ENCODE peak calls at places on chromosomes 5 and 9, in six cellular contexts. P is heart left ventricle; N is AG09309; R is stomach; C is ovary; L is CD4-positive, alpha-beta T cell. A is an unnamed sample.

GRCh38 chr5:40124367-40124766 is 555.3 kb upstream of the PTGER4 start:
- DNase-seq in P (no peak), N (no peak), R (no peak), C (no peak), L (no peak), A (no peak)

GRCh38 chr5:170426149-170426767 is 37.1 kb upstream of the KCNMB1 start:
- DNase-seq in P (peak), N (no peak), R (no peak), C (no peak), L (no peak), A (no peak)

GRCh38 chr5:151509231-151509630 is 61.8 kb downstream of the SLC36A1 start:
- DNase-seq in P (no peak), N (no peak), R (no peak), C (no peak), L (no peak), A (no peak)

GRCh38 chr9:119961774-119962408 is 592.7 kb upstream of the BRINP1 start:
- DNase-seq in P (no peak), N (no peak), R (peak), C (no peak), L (no peak), A (no peak)

GRCh38 chr5:118577621-118578020 is 410.7 kb downstream of the DTWD2 start:
- DNase-seq in P (no peak), N (no peak), R (no peak), C (no peak), L (no peak), A (no peak)

GRCh38 chr5:52580921-52581320 is 206.8 kb upstream of the ITGA1 start:
- DNase-seq in P (no peak), N (no peak), R (peak), C (no peak), L (no peak), A (no peak)

GRCh38 chr5:75823811-75824210 is 106.6 kb upstream of the POC5 start:
- DNase-seq in P (no peak), N (no peak), R (no peak), C (no peak), L (no peak), A (no peak)

GRCh38 chr5:27158775-27159174 is 120.4 kb upstream of the CDH9 start:
- DNase-seq in P (no peak), N (no peak), R (no peak), C (no peak), L (no peak), A (no peak)

GRCh38 chr9:12775963-12776774 is 1.3 kb downstream of the LURAP1L start:
- DNase-seq in P (peak), N (peak), R (peak), C (peak), L (no peak), A (peak)

GRCh38 chr5:57320552-57320951 is 146.7 kb downstream of the GPBP1 start:
- DNase-seq in P (no peak), N (no peak), R (no peak), C (no peak), L (no peak), A (no peak)

GRCh38 chr9:97900738-97901565 is 21.3 kb downstream of the TRMO start:
- DNase-seq in P (no peak), N (no peak), R (no peak), C (no peak), L (no peak), A (no peak)

GRCh38 chr5:180873628-180874520 is 12.8 kb upstream of the ZFP62 start:
- DNase-seq in P (peak), N (no peak), R (no peak), C (no peak), L (no peak), A (no peak)

GRCh38 chr9:96621619-96622018 is 2.0 kb upstream of the CDC14B start:
- DNase-seq in P (no peak), N (no peak), R (no peak), C (no peak), L (no peak), A (no peak)

GRCh38 chr5:40121236-40121635 is 558.5 kb upstream of the PTGER4 start:
- DNase-seq in P (no peak), N (no peak), R (no peak), C (no peak), L (no peak), A (no peak)

GRCh38 chr5:14281746-14282181 is 138.6 kb downstream of the TRIO start:
- DNase-seq in P (no peak), N (no peak), R (no peak), C (no peak), L (no peak), A (no peak)

GRCh38 chr9:79447308-79447605 is 124.5 kb upstream of the TLE4 start:
- DNase-seq in P (no peak), N (no peak), R (no peak), C (no peak), L (no peak), A (no peak)

GRCh38 chr9:114433720-114434255 is 46.0 kb upstream of the AKNA start:
- DNase-seq in P (no peak), N (no peak), R (no peak), C (peak), L (no peak), A (no peak)

GRCh38 chr9:93068956-93069355 is 10.5 kb downstream of the SUSD3 start:
- DNase-seq in P (no peak), N (no peak), R (no peak), C (no peak), L (no peak), A (no peak)

GRCh38 chr5:116130471-116130870 is 45.6 kb downstream of the COMMD10 start:
- DNase-seq in P (no peak), N (peak), R (no peak), C (no peak), L (no peak), A (no peak)

GRCh38 chr5:124477577-124477976 is 268.9 kb downstream of the ZNF608 start:
- DNase-seq in P (no peak), N (no peak), R (no peak), C (no peak), L (no peak), A (no peak)

DNA sequence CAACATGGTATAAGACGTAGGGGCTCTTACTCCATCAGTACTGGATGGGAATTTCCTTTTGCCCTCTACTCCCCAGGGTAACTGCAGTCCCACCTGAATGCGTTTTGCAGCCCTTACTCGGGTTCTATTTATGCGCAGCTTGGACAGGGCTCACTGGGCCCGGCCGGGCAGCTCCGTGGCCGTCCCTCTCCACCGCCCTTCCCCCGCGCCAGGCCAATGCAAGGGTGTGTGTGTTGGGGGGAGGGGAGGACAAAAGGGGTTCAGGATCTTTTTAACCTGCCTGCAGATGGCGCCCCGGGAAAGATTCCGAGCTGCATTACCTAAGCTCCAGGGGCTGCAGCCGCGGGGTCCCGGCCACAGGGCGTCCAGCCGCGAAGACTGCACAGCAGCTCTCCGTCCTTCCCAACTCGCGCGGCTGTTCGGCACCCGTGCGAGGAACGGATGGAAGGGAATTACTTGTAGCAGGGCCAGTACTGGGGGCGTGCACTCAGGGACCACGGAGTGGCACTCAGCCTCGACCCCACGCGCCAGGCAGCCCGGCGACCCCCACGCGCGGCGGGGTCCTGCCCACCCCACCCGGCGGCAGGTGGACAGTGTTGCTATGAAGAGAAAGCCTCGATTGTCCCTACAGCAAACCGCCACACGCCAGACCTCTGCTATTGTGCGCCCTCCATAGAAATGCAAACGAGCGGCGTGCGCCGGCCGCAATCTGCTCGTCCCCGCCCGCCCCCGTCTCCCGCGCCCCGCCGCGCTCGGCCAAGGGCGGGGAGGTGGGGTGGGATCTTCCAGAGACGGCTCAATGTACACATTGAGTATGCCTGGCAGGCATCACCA is 966 bp upstream of the GADD45G start:
- DNase-seq in P (peak), N (no peak), R (peak), C (peak), L (no peak), A (no peak)
- TF ChIP-seq CTCF in P (peak), N (peak), R (peak), C (peak), L (peak), A (peak)

GRCh38 chr5:149039501-149039900 is 23.4 kb downstream of the SH3TC2 start:
- DNase-seq in P (no peak), N (no peak), R (no peak), C (no peak), L (no peak), A (no peak)

GRCh38 chr5:149037819-149038218 is 25.0 kb downstream of the SH3TC2 start:
- DNase-seq in P (no peak), N (no peak), R (no peak), C (no peak), L (no peak), A (no peak)

GRCh38 chr5:149040421-149040820 is 22.4 kb downstream of the SH3TC2 start:
- DNase-seq in P (no peak), N (no peak), R (no peak), C (no peak), L (no peak), A (no peak)

GRCh38 chr5:149036970-149037369 is 25.9 kb downstream of the SH3TC2 start:
- DNase-seq in P (no peak), N (no peak), R (no peak), C (no peak), L (no peak), A (no peak)

GRCh38 chr5:149038336-149039075 is 24.4 kb downstream of the SH3TC2 start:
- DNase-seq in P (no peak), N (no peak), R (no peak), C (no peak), L (no peak), A (no peak)
- TF ChIP-seq CTCF in P (no peak), N (no peak), R (no peak), C (no peak), L (no peak), A (no peak)

GRCh38 chr5:74394543-74394923 is 246.0 kb downstream of the ENC1 start:
- DNase-seq in P (no peak), N (no peak), R (no peak), C (no peak), L (no peak), A (no peak)
- TF ChIP-seq CTCF in P (no peak), N (peak), R (no peak), C (no peak), L (no peak), A (peak)

GRCh38 chr9:133342570-133342969 is 5.4 kb downstream of the MED22 start:
- DNase-seq in P (no peak), N (no peak), R (no peak), C (no peak), L (no peak), A (no peak)
- TF ChIP-seq CTCF in P (no peak), N (peak), R (no peak), C (no peak), L (no peak), A (peak)